ENCODE peak calls at places on chromosome 13, in seven cellular contexts. One of them, this sample, is unnamed.

GRCh38 chr13:95494082-95494681 is 58.3 kb upstream of the CLDN10 start:
- DNase-seq in kidney epithelial cell: no peak
- DNase-seq in breast epithelium: no peak
- DNase-seq in mammary epithelial cell: peak; percentile 65
- DNase-seq in heart right ventricle: no peak
- DNase-seq in aorta: no peak
- DNase-seq in left lung: no peak
- DNase-seq in this sample: peak; percentile 65

GRCh38 chr13:110403315-110403714 is 96.2 kb downstream of the COL4A2 start:
- DNase-seq in breast epithelium: no peak
- DNase-seq in kidney epithelial cell: no peak
- DNase-seq in mammary epithelial cell: no peak
- DNase-seq in heart right ventricle: no peak
- DNase-seq in aorta: no peak
- DNase-seq in left lung: no peak
- DNase-seq in this sample: no peak

GRCh38 chr13:48594080-48594815 is 59.5 kb upstream of the CYSLTR2 start:
- DNase-seq in heart right ventricle: no peak
- DNase-seq in left lung: no peak
- DNase-seq in breast epithelium: no peak
- DNase-seq in mammary epithelial cell: no peak
- DNase-seq in kidney epithelial cell: no peak
- DNase-seq in aorta: no peak
- DNase-seq in this sample: no peak

GRCh38 chr13:50948576-50948975 is 39.0 kb downstream of the RNASEH2B start:
- DNase-seq in kidney epithelial cell: no peak
- DNase-seq in left lung: no peak
- DNase-seq in mammary epithelial cell: no peak
- DNase-seq in breast epithelium: no peak
- DNase-seq in aorta: no peak
- DNase-seq in heart right ventricle: no peak
- DNase-seq in this sample: no peak

GRCh38 chr13:32409561-32410440 is 18.1 kb downstream of the N4BP2L1 start:
- DNase-seq in mammary epithelial cell: no peak
- DNase-seq in breast epithelium: no peak
- DNase-seq in heart right ventricle: peak; percentile 46
- DNase-seq in left lung: no peak
- DNase-seq in kidney epithelial cell: no peak
- DNase-seq in aorta: peak; percentile 56
- DNase-seq in this sample: peak; percentile 81

GRCh38 chr13:51769455-51770127 is 34.4 kb downstream of the DHRS12 start:
- DNase-seq in kidney epithelial cell: no peak
- DNase-seq in heart right ventricle: peak; percentile 57
- DNase-seq in aorta: no peak
- DNase-seq in breast epithelium: no peak
- DNase-seq in mammary epithelial cell: no peak
- DNase-seq in left lung: no peak
- DNase-seq in this sample: no peak

GRCh38 chr13:20191902-20192469 is 752 bp downstream of the GJB2 start:
- DNase-seq in kidney epithelial cell: no peak
- DNase-seq in left lung: no peak
- DNase-seq in aorta: no peak
- DNase-seq in breast epithelium: no peak
- DNase-seq in heart right ventricle: no peak
- DNase-seq in mammary epithelial cell: peak; percentile 56
- DNase-seq in this sample: peak; percentile 71

GRCh38 chr13:39765801-39766463 is 110.5 kb downstream of the COG6 start:
- DNase-seq in heart right ventricle: peak; percentile 34
- DNase-seq in aorta: no peak
- DNase-seq in mammary epithelial cell: peak; percentile 46
- DNase-seq in kidney epithelial cell: no peak
- DNase-seq in breast epithelium: no peak
- DNase-seq in left lung: peak; percentile 47
- DNase-seq in this sample: peak; percentile 38

GRCh38 chr13:47680752-47681151 is 320.3 kb downstream of the SUCLA2 start:
- DNase-seq in kidney epithelial cell: peak; percentile 16
- DNase-seq in breast epithelium: no peak
- DNase-seq in left lung: no peak
- DNase-seq in aorta: no peak
- DNase-seq in heart right ventricle: no peak
- DNase-seq in mammary epithelial cell: peak; percentile 21
- DNase-seq in this sample: no peak

GRCh38 chr13:26184791-26185250 is 37.3 kb downstream of the RNF6 start:
- DNase-seq in left lung: peak; percentile 67
- DNase-seq in aorta: peak; percentile 69
- DNase-seq in kidney epithelial cell: peak; percentile 14
- DNase-seq in mammary epithelial cell: peak; percentile 50
- DNase-seq in heart right ventricle: peak; percentile 38
- DNase-seq in breast epithelium: no peak
- DNase-seq in this sample: peak; percentile 66

GRCh38 chr13:33787051-33787591 is 30.8 kb upstream of the RFC3 start:
- DNase-seq in heart right ventricle: no peak
- DNase-seq in breast epithelium: no peak
- DNase-seq in mammary epithelial cell: peak; percentile 7
- DNase-seq in kidney epithelial cell: no peak
- DNase-seq in left lung: no peak
- DNase-seq in aorta: no peak
- DNase-seq in this sample: no peak

GRCh38 chr13:35481777-35482176 is 5.3 kb upstream of the MAB21L1 start:
- DNase-seq in breast epithelium: no peak
- DNase-seq in mammary epithelial cell: no peak
- DNase-seq in aorta: no peak
- DNase-seq in left lung: no peak
- DNase-seq in kidney epithelial cell: no peak
- DNase-seq in heart right ventricle: no peak
- DNase-seq in this sample: no peak

GRCh38 chr13:46295531-46296464 is 84.1 kb downstream of the LRRC63 start:
- DNase-seq in mammary epithelial cell: peak; percentile 86
- DNase-seq in heart right ventricle: no peak
- DNase-seq in kidney epithelial cell: peak; percentile 77
- DNase-seq in left lung: peak; percentile 43
- DNase-seq in breast epithelium: no peak
- DNase-seq in aorta: peak; percentile 59
- DNase-seq in this sample: no peak

GRCh38 chr13:113560645-113561416 is 23.7 kb upstream of the TFDP1 start:
- DNase-seq in heart right ventricle: no peak
- DNase-seq in breast epithelium: peak; percentile 14
- DNase-seq in aorta: no peak
- DNase-seq in mammary epithelial cell: no peak
- DNase-seq in left lung: no peak
- DNase-seq in kidney epithelial cell: no peak
- DNase-seq in this sample: peak; percentile 48

GRCh38 chr13:47672245-47672975 is 328.7 kb downstream of the SUCLA2 start:
- DNase-seq in breast epithelium: no peak
- DNase-seq in left lung: no peak
- DNase-seq in mammary epithelial cell: no peak
- DNase-seq in aorta: no peak
- DNase-seq in heart right ventricle: no peak
- DNase-seq in kidney epithelial cell: no peak
- DNase-seq in this sample: no peak

GRCh38 chr13:36919833-36920611 is at the start of gene SMAD9:
- DNase-seq in kidney epithelial cell: no peak
- DNase-seq in mammary epithelial cell: peak; percentile 30
- DNase-seq in heart right ventricle: peak; percentile 76
- DNase-seq in left lung: peak; percentile 67
- DNase-seq in aorta: peak; percentile 87
- DNase-seq in breast epithelium: peak; percentile 61
- DNase-seq in this sample: peak; percentile 85

GRCh38 chr13:60655268-60655667 is 258.2 kb downstream of the TDRD3 start:
- DNase-seq in heart right ventricle: no peak
- DNase-seq in breast epithelium: no peak
- DNase-seq in kidney epithelial cell: no peak
- DNase-seq in mammary epithelial cell: no peak
- DNase-seq in left lung: no peak
- DNase-seq in aorta: no peak
- DNase-seq in this sample: no peak

GRCh38 chr13:91845612-91846011 is 447.2 kb downstream of the GPC5 start:
- DNase-seq in kidney epithelial cell: no peak
- DNase-seq in aorta: no peak
- DNase-seq in mammary epithelial cell: no peak
- DNase-seq in breast epithelium: no peak
- DNase-seq in heart right ventricle: no peak
- DNase-seq in left lung: no peak
- DNase-seq in this sample: no peak

GRCh38 chr13:104565888-104566287 is 1499.7 kb upstream of the SLC10A2 start:
- DNase-seq in kidney epithelial cell: no peak
- DNase-seq in breast epithelium: no peak
- DNase-seq in left lung: no peak
- DNase-seq in aorta: no peak
- DNase-seq in heart right ventricle: no peak
- DNase-seq in mammary epithelial cell: no peak
- DNase-seq in this sample: no peak

GRCh38 chr13:100543872-100544602 is 44.6 kb downstream of the GGACT start:
- DNase-seq in aorta: no peak
- DNase-seq in left lung: no peak
- DNase-seq in heart right ventricle: no peak
- DNase-seq in kidney epithelial cell: peak; percentile 14
- DNase-seq in mammary epithelial cell: no peak
- DNase-seq in breast epithelium: no peak
- DNase-seq in this sample: no peak

GRCh38 chr13:94816256-94816655 is 103.9 kb upstream of the SOX21 start:
- DNase-seq in aorta: no peak
- DNase-seq in mammary epithelial cell: no peak
- DNase-seq in breast epithelium: no peak
- DNase-seq in heart right ventricle: no peak
- DNase-seq in kidney epithelial cell: no peak
- DNase-seq in left lung: no peak
- DNase-seq in this sample: no peak

GRCh38 chr13:109307027-109307426 is 479.4 kb downstream of the IRS2 start:
- DNase-seq in kidney epithelial cell: no peak
- DNase-seq in mammary epithelial cell: no peak
- DNase-seq in left lung: no peak
- DNase-seq in breast epithelium: no peak
- DNase-seq in heart right ventricle: no peak
- DNase-seq in aorta: no peak
- DNase-seq in this sample: no peak

GRCh38 chr13:67224148-67224846 is 5.8 kb downstream of the PCDH9 start:
- DNase-seq in mammary epithelial cell: peak; percentile 56
- DNase-seq in left lung: peak; percentile 55
- DNase-seq in heart right ventricle: peak; percentile 71
- DNase-seq in kidney epithelial cell: no peak
- DNase-seq in breast epithelium: peak; percentile 82
- DNase-seq in aorta: peak; percentile 70
- DNase-seq in this sample: peak; percentile 41
- H3K4me3 ChIP-seq in mammary epithelial cell: no peak overlapping the region
- H3K4me3 ChIP-seq in left lung: peak overlapping the region; percentile 8
- H3K4me3 ChIP-seq in heart right ventricle: peak overlapping the region; percentile 46
- H3K4me3 ChIP-seq in kidney epithelial cell: no peak overlapping the region
- H3K4me3 ChIP-seq in breast epithelium: peak overlapping the region; percentile 17
- H3K4me3 ChIP-seq in aorta: no peak overlapping the region
- H3K4me3 ChIP-seq in this sample: no peak overlapping the region

GRCh38 chr13:97255515-97255999 is 33.4 kb downstream of the MBNL2 start:
- DNase-seq in kidney epithelial cell: no peak
- DNase-seq in heart right ventricle: no peak
- DNase-seq in breast epithelium: no peak
- DNase-seq in mammary epithelial cell: no peak
- DNase-seq in left lung: no peak
- DNase-seq in aorta: no peak
- DNase-seq in this sample: no peak

GRCh38 chr13:97254809-97255208 is 32.7 kb downstream of the MBNL2 start:
- DNase-seq in kidney epithelial cell: peak; percentile 87
- DNase-seq in heart right ventricle: no peak
- DNase-seq in breast epithelium: no peak
- DNase-seq in left lung: no peak
- DNase-seq in aorta: no peak
- DNase-seq in mammary epithelial cell: peak; percentile 88
- DNase-seq in this sample: no peak

GRCh38 chr13:97257228-97257755 is 35.2 kb downstream of the MBNL2 start:
- DNase-seq in kidney epithelial cell: no peak
- DNase-seq in breast epithelium: no peak
- DNase-seq in mammary epithelial cell: no peak
- DNase-seq in heart right ventricle: no peak
- DNase-seq in left lung: no peak
- DNase-seq in aorta: no peak
- DNase-seq in this sample: no peak

GRCh38 chr13:97257800-97258799 is 36.0 kb downstream of the MBNL2 start:
- DNase-seq in heart right ventricle: peak; percentile 47
- DNase-seq in breast epithelium: no peak
- DNase-seq in aorta: peak; percentile 59
- DNase-seq in kidney epithelial cell: peak; percentile 70
- DNase-seq in mammary epithelial cell: peak; percentile 79
- DNase-seq in left lung: no peak
- DNase-seq in this sample: peak; percentile 65

DNA sequence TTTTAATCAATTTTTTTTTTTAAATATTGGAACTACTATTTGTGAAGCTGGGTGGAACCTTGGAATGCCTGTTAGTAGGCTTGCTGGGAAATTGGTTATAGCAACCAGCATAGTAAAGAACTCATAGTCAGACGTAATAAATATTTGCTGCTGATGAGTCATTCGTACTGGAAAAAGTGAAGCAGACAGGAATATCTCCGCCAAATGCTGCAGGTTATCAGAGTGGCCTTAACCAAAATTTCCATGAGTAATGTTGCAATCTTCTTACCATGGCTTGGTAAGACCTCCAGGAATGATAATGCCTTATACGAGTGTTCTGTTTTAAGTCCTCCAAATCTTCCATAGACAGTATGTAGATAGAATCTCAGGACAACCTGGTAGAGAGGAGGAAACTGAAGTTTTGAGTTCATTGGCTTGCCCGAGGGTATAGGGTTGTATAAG is 34.2 kb downstream of the MBNL2 start:
- DNase-seq in heart right ventricle: no peak
- DNase-seq in kidney epithelial cell: peak; percentile 70
- DNase-seq in left lung: no peak
- DNase-seq in aorta: no peak
- DNase-seq in mammary epithelial cell: peak; percentile 83
- DNase-seq in breast epithelium: no peak
- DNase-seq in this sample: no peak
- H3K36me3 ChIP-seq in heart right ventricle: no peaks in the 10 kb centered on the region
- H3K36me3 ChIP-seq in kidney epithelial cell: no peaks in the 10 kb centered on the region
- H3K36me3 ChIP-seq in left lung: no peaks in the 10 kb centered on the region
- H3K36me3 ChIP-seq in aorta: no peaks in the 10 kb centered on the region
- H3K36me3 ChIP-seq in mammary epithelial cell: no peaks in the 10 kb centered on the region
- H3K36me3 ChIP-seq in breast epithelium: no peaks in the 10 kb centered on the region
- H3K36me3 ChIP-seq in this sample: no peaks in the 10 kb centered on the region

DNA sequence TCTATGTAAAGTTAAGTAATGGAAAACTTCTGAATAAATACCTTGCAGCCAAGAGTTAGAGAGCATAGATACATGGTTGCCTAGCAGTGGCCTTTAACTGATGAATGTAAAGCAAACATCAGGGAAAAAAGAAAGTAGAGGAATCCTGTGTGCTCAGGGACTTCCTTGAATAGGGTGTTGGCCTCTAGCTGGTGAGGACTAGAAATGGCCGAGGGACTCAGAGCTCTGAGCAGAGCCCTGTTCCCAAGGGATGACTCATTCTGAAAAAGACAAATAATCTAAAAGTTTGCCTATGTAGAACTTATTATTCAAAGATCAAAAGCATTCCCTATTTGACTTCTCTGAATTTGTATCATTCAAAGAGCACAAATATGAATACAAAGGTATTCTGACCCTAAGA is 135.7 kb downstream of the MIPEP start:
- DNase-seq in left lung: no peak
- DNase-seq in mammary epithelial cell: peak; percentile 19
- DNase-seq in heart right ventricle: no peak
- DNase-seq in aorta: no peak
- DNase-seq in kidney epithelial cell: no peak
- DNase-seq in breast epithelium: no peak
- DNase-seq in this sample: no peak
- H3K27me3 ChIP-seq in left lung: no peaks in the 10 kb centered on the region
- H3K27me3 ChIP-seq in mammary epithelial cell: no peaks in the 10 kb centered on the region
- H3K27me3 ChIP-seq in heart right ventricle: no peaks in the 10 kb centered on the region
- H3K27me3 ChIP-seq in aorta: no peaks in the 10 kb centered on the region
- H3K27me3 ChIP-seq in kidney epithelial cell: no peaks in the 10 kb centered on the region
- H3K27me3 ChIP-seq in breast epithelium: no peaks in the 10 kb centered on the region
- H3K27me3 ChIP-seq in this sample: no peaks in the 10 kb centered on the region

GRCh38 chr13:30748717-30749116 is 13.4 kb downstream of the ALOX5AP start:
- DNase-seq in breast epithelium: no peak
- DNase-seq in mammary epithelial cell: no peak
- DNase-seq in kidney epithelial cell: no peak
- DNase-seq in heart right ventricle: no peak
- DNase-seq in left lung: no peak
- DNase-seq in aorta: no peak
- DNase-seq in this sample: no peak
- H3K4me3 ChIP-seq in breast epithelium: no peak overlapping the region
- H3K4me3 ChIP-seq in mammary epithelial cell: no peak overlapping the region
- H3K4me3 ChIP-seq in kidney epithelial cell: no peak overlapping the region
- H3K4me3 ChIP-seq in heart right ventricle: no peak overlapping the region
- H3K4me3 ChIP-seq in left lung: no peak overlapping the region
- H3K4me3 ChIP-seq in aorta: no peak overlapping the region
- H3K4me3 ChIP-seq in this sample: no peak overlapping the region

This sample was measured in H7.